ENCODE peak calls at places on chromosomes 2 and 18, in nine cellular contexts. N, Q, F, G, A, C, Y, Z and U are unnamed samples.

GRCh38 chr2:122018736-122019135 is 263.3 kb downstream of the TSN start:
- DNase-seq in N (no peak), Q (no peak), F (peak), G (no peak), A (no peak), C (no peak), Y (no peak), Z (no peak), U (no peak)

GRCh38 chr2:25194576-25195122 is 26.3 kb upstream of the POMC start:
- DNase-seq in N (no peak), Q (no peak), F (no peak), G (no peak), A (no peak), C (no peak), Y (no peak), Z (no peak), U (no peak)

GRCh38 chr18:2083691-2084090 is 487.6 kb downstream of the METTL4 start:
- DNase-seq in N (no peak), Q (no peak), F (no peak), G (no peak), A (no peak), C (peak), Y (no peak), Z (no peak), U (no peak)

GRCh38 chr2:18299423-18300212 is 260.8 kb downstream of the RDH14 start:
- DNase-seq in N (peak), Q (peak), F (no peak), G (no peak), A (no peak), C (no peak), Y (no peak), Z (no peak), U (peak)

GRCh38 chr2:212854766-212855165 is 296.6 kb downstream of the IKZF2 start:
- DNase-seq in N (no peak), Q (no peak), F (no peak), G (no peak), A (no peak), C (no peak), Y (no peak), Z (no peak), U (no peak)

GRCh38 chr2:54579682-54580349 is 123.7 kb downstream of the SPTBN1 start:
- DNase-seq in N (no peak), Q (no peak), F (no peak), G (no peak), A (no peak), C (no peak), Y (no peak), Z (no peak), U (no peak)

GRCh38 chr2:135647836-135648579 is 93.6 kb upstream of the UBXN4 start:
- DNase-seq in N (no peak), Q (no peak), F (no peak), G (no peak), A (no peak), C (no peak), Y (no peak), Z (no peak), U (no peak)

GRCh38 chr2:120519469-120519868 is 173.5 kb downstream of the INHBB start:
- DNase-seq in N (no peak), Q (no peak), F (no peak), G (no peak), A (no peak), C (no peak), Y (no peak), Z (no peak), U (no peak)

GRCh38 chr2:234982096-234982834 is 30.4 kb downstream of the SH3BP4 start:
- DNase-seq in N (no peak), Q (no peak), F (no peak), G (no peak), A (no peak), C (no peak), Y (no peak), Z (no peak), U (no peak)

GRCh38 chr18:75124967-75125358 is 84.0 kb downstream of the PTGR3 start:
- DNase-seq in N (no peak), Q (no peak), F (no peak), G (peak), A (peak), C (no peak), Y (no peak), Z (no peak), U (no peak)

GRCh38 chr2:167875524-167875923 is 371.9 kb downstream of the STK39 start:
- DNase-seq in N (no peak), Q (no peak), F (no peak), G (no peak), A (no peak), C (no peak), Y (no peak), Z (no peak), U (no peak)

GRCh38 chr2:167880415-167880814 is 367.0 kb downstream of the STK39 start:
- DNase-seq in N (no peak), Q (no peak), F (no peak), G (no peak), A (no peak), C (no peak), Y (no peak), Z (no peak), U (no peak)

GRCh38 chr2:167869200-167869599 is 378.2 kb downstream of the STK39 start:
- DNase-seq in N (no peak), Q (no peak), F (no peak), G (no peak), A (no peak), C (no peak), Y (no peak), Z (no peak), U (no peak)

DNA sequence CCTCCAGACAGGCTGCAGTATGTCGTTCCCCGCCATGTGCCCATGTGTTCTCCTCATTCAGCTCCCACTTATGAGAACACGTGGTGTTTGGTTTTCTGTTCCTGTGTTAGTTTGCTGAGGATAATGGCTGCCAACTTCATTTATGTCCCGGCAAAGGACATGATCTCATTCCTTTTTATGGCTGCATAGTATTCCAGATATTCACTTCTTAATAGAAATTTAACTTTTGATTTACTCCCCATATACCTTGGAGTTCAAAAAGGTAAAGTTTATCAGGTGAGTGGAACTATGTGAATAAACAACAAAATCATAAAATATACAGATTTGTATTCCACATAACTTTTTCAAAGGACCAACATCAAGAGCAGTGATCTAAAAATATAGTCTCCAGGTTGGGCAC is 372.6 kb downstream of the STK39 start:
- DNase-seq in N (no peak), Q (no peak), F (no peak), G (no peak), A (no peak), C (no peak), Y (no peak), Z (no peak), U (no peak)
- TF ChIP-seq CTCF in N (no peak), Q (no peak), F (no peak), G (no peak), A (no peak), C (no peak), Y (no peak), Z (no peak), U (no peak)

GRCh38 chr2:207506426-207506825 is 23.3 kb upstream of the CREB1 start:
- DNase-seq in N (no peak), Q (no peak), F (no peak), G (no peak), A (no peak), C (no peak), Y (no peak), Z (no peak), U (no peak)

GRCh38 chr2:207505728-207506127 is 24.0 kb upstream of the CREB1 start:
- DNase-seq in N (peak), Q (peak), F (no peak), G (no peak), A (no peak), C (no peak), Y (no peak), Z (no peak), U (no peak)

GRCh38 chr2:207503234-207503633 is 26.5 kb upstream of the CREB1 start:
- DNase-seq in N (peak), Q (peak), F (no peak), G (no peak), A (no peak), C (peak), Y (no peak), Z (no peak), U (no peak)

GRCh38 chr2:207504513-207505171 is 25.1 kb upstream of the CREB1 start:
- DNase-seq in N (peak), Q (peak), F (no peak), G (no peak), A (peak), C (no peak), Y (no peak), Z (no peak), U (peak)

GRCh38 chr2:207505180-207505579 is 24.6 kb upstream of the CREB1 start:
- DNase-seq in N (no peak), Q (peak), F (no peak), G (no peak), A (no peak), C (no peak), Y (no peak), Z (no peak), U (no peak)
- H3K4me3 ChIP-seq in N (peak), Q (peak), F (no peak), G (peak), A (no peak), C (no peak), Y (no peak), Z (no peak), U (no peak)

GRCh38 chr2:78992451-78992806 is 33.1 kb upstream of the REG3G start:
- DNase-seq in N (peak), Q (no peak), F (no peak), G (no peak), A (no peak), C (peak), Y (no peak), Z (no peak), U (no peak)
- TF ChIP-seq CTCF in N (peak), Q (no peak), F (no peak), G (no peak), A (no peak), C (peak), Y (no peak), Z (no peak), U (peak)

GRCh38 chr2:144330951-144331651 is 188.8 kb downstream of the ZEB2 start:
- DNase-seq in N (peak), Q (no peak), F (no peak), G (no peak), A (no peak), C (no peak), Y (no peak), Z (no peak), U (no peak)

GRCh38 chr2:144332356-144333143 is 187.4 kb downstream of the ZEB2 start:
- DNase-seq in N (peak), Q (peak), F (peak), G (peak), A (peak), C (peak), Y (peak), Z (peak), U (peak)

GRCh38 chr2:144334551-144334950 is 185.4 kb downstream of the ZEB2 start:
- DNase-seq in N (no peak), Q (no peak), F (no peak), G (no peak), A (no peak), C (no peak), Y (no peak), Z (no peak), U (no peak)

GRCh38 chr2:144331652-144332355 is 188.1 kb downstream of the ZEB2 start:
- DNase-seq in N (no peak), Q (no peak), F (peak), G (peak), A (peak), C (peak), Y (no peak), Z (peak), U (no peak)

GRCh38 chr2:144333144-144333555 is 186.8 kb downstream of the ZEB2 start:
- DNase-seq in N (no peak), Q (no peak), F (no peak), G (no peak), A (no peak), C (no peak), Y (no peak), Z (no peak), U (no peak)
- H3K4me3 ChIP-seq in N (peak), Q (peak), F (peak), G (peak), A (peak), C (peak), Y (peak), Z (peak), U (peak)

DNA sequence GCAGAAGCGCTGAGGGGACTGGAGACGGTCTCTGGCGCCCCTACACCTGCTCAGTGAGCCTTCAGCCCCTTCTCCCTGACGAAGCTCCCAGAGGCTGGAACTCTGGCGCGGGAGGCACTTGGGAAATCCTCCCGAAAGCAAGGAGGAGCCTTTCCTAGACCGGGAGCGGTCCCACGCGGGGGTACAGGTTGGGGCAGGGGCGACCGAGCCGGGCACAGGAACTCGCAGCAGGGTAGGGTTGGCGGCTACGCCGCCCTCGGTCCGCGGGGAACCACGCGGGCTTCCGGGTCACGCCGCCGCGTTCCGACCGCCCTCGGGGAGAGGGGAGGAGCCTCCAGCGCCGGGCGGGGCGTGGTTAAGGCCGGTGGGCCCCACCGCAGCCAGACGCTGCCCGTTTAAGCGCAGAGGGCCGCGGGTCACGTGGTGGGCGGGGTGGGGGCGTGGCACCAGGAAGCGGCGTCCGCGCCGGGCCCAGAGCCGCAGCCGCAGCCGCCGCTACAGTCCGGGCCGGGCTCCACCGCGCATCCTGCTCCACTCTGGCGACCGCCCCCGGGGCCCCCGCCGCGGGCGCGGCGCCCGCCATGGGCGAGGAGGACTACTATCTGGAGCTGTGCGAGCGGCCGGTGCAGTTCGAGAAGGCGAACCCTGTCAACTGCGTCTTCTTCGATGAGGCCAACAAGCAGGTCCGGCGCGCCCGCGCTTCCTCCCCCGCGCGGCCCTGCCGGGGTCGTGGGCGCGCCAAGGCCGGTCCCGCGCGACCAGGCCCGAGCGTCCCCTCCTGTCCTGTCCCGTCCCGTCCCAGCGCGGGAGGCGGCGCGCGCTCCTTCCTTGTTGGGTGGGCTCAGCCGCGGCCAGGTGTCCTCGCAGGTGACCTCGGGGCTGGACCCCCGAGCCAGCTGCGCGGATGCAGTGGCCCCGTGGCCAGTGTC is at the start of gene RMC1:
- DNase-seq in N (peak), Q (peak), F (peak), G (peak), A (peak), C (peak), Y (peak), Z (peak), U (peak)
- TF ChIP-seq CTCF in N (no peak), Q (peak), F (no peak), G (no peak), A (peak), C (peak), Y (peak), Z (peak), U (no peak)